ENCODE peak calls at places on chromosomes 6 and 20, in four cellular contexts. A, N, B and H are unnamed samples.

GRCh38 chr6:16653226-16653625 is 108.0 kb downstream of the ATXN1 start:
- DNase-seq in A (no peak), N (no peak), B (no peak), H (no peak)

GRCh38 chr6:12010635-12011275 is 1.4 kb upstream of the HIVEP1 start:
- DNase-seq in A (no peak), N (peak; percentile 71), B (no peak), H (no peak)

GRCh38 chr20:45971675-45972499 is at the start of gene ZNF335:
- DNase-seq in A (peak; percentile 96), N (peak; percentile 98), B (peak; percentile 95), H (peak; percentile 83)

GRCh38 chr6:131062245-131063027 is 609 bp downstream of the EPB41L2 start:
- DNase-seq in A (no peak), N (peak; percentile 21), B (peak; percentile 26), H (no peak)

GRCh38 chr6:42185597-42185996 is 9.2 kb downstream of the GUCA1B start:
- DNase-seq in A (no peak), N (no peak), B (no peak), H (no peak)

GRCh38 chr20:5328228-5328627 is 11.5 kb upstream of the PROKR2 start:
- DNase-seq in A (no peak), N (no peak), B (no peak), H (no peak)

GRCh38 chr6:1239805-1240204 is 72.1 kb upstream of the FOXQ1 start:
- DNase-seq in A (no peak), N (no peak), B (no peak), H (no peak)

GRCh38 chr6:44002591-44003344 is 124.5 kb downstream of the MRPL14 start:
- DNase-seq in A (peak; percentile 54), N (no peak), B (peak; percentile 25), H (no peak)

GRCh38 chr6:152572395-152573061 is 64.6 kb downstream of the SYNE1 start:
- DNase-seq in A (peak; percentile 5), N (no peak), B (peak; percentile 78), H (no peak)

GRCh38 chr6:88455317-88455716 is 289.2 kb upstream of the CNR1 start:
- DNase-seq in A (no peak), N (no peak), B (no peak), H (no peak)

GRCh38 chr20:49548371-49548947 is 19.5 kb downstream of the PTGIS start:
- DNase-seq in A (no peak), N (no peak), B (no peak), H (no peak)

GRCh38 chr6:106512048-106512957 is 117.0 kb downstream of the RTN4IP1 start:
- DNase-seq in A (no peak), N (peak; percentile 16), B (peak; percentile 71), H (no peak)

GRCh38 chr6:133423242-133423641 is 182.1 kb downstream of the EYA4 start:
- DNase-seq in A (no peak), N (no peak), B (no peak), H (no peak)

GRCh38 chr6:116461075-116461474 is at the start of gene CALHM6:
- DNase-seq in A (no peak), N (no peak), B (no peak), H (no peak)

GRCh38 chr6:155100087-155100486 is 105.0 kb downstream of the TIAM2 start:
- DNase-seq in A (peak; percentile 39), N (no peak), B (no peak), H (no peak)

GRCh38 chr6:44650947-44651346 is 263.4 kb downstream of the CDC5L start:
- DNase-seq in A (peak; percentile 33), N (no peak), B (no peak), H (no peak)

GRCh38 chr6:111256646-111257045 is 169.3 kb downstream of the SLC16A10 start:
- DNase-seq in A (no peak), N (no peak), B (no peak), H (no peak)

GRCh38 chr6:166551797-166552495 is 34.5 kb downstream of the RAMACL start:
- DNase-seq in A (no peak), N (no peak), B (no peak), H (no peak)

GRCh38 chr20:25984933-25985332 is 288.3 kb upstream of the ZNF337 start:
- DNase-seq in A (peak; percentile 49), N (peak; percentile 23), B (peak; percentile 37), H (no peak)

GRCh38 chr6:98292812-98293211 is 541.6 kb upstream of the POU3F2 start:
- DNase-seq in A (no peak), N (no peak), B (no peak), H (no peak)

GRCh38 chr6:16989382-16989781 is 112.5 kb upstream of the STMND1 start:
- DNase-seq in A (no peak), N (no peak), B (no peak), H (no peak)

GRCh38 chr6:142881771-142882170 is 63.2 kb downstream of the HIVEP2 start:
- DNase-seq in A (peak; percentile 37), N (no peak), B (no peak), H (no peak)

DNA sequence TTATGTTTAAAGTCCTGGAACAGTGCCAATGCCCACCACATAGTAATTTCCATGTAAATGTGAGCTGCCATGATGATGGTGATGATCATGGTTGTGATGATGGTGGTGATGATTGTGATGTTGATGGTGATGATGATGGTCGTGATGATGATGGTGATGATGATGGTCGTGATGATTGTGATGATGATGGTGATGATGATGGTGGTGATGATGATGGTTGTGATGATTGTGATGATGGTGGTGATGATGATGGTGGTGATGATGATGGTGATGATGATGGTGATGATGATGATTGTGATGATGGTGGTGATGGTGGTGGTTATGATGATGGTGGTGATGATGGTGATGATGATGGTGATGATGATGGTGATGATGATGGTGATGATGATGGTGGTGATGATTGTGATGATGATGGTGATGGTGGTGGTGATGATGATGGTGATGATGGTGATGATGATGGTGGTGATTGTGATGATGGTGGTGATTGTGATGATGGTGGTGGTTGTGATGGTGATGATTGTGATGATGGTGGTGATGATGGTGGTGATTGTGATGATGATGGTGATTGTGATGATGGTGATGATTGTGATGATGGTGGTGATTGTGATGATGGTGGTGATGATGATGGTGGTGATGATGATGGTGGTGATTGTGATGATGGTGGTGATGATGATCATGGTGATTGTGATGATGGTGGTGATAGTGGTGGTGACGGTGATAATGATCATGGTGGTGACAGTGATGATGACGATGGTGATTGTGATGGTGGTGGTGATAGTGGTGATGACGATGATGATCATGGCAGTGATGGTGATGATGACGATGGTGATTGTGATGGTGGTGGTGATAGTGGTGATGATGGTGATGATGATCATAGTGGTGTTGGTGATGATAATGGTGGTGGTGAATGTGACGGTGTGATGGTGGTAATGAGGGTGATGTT is 82.3 kb downstream of the PHACTR3 start:
- DNase-seq in A (no peak), N (no peak), B (no peak), H (no peak)
- H3K9me1 ChIP-seq in A (no peaks in the 10 kb centered on the region), N (peaks cover 4% of the 10 kb centered on the region), B (no peaks in the 10 kb centered on the region), H (no peaks in the 10 kb centered on the region)

GRCh38 chr20:10864076-10864672 is 190.4 kb upstream of the JAG1 start:
- DNase-seq in A (no peak), N (no peak), B (no peak), H (peak; percentile 55)
- H3K9ac ChIP-seq in A (peak overlapping the region; percentile 14), N (no peak overlapping the region), B (peak overlapping the region; percentile 25), H (peak overlapping the region; percentile 57)

GRCh38 chr20:51089272-51089671 is 66.4 kb upstream of the KCNG1 start:
- DNase-seq in A (no peak), N (no peak), B (no peak), H (no peak)
- H3K9me1 ChIP-seq in A (no peaks in the 10 kb centered on the region), N (no peaks in the 10 kb centered on the region), B (no peaks in the 10 kb centered on the region), H (no peaks in the 10 kb centered on the region)

GRCh38 chr20:23671479-23671878 is 17.4 kb downstream of the CST4 start:
- DNase-seq in A (no peak), N (no peak), B (no peak), H (no peak)

GRCh38 chr20:23669327-23669726 is 19.5 kb downstream of the CST4 start:
- DNase-seq in A (no peak), N (no peak), B (no peak), H (no peak)

GRCh38 chr20:23668477-23668951 is 20.3 kb downstream of the CST4 start:
- DNase-seq in A (peak; percentile 50), N (peak; percentile 64), B (peak; percentile 67), H (no peak)

GRCh38 chr20:23670361-23670760 is 18.5 kb downstream of the CST4 start:
- DNase-seq in A (no peak), N (no peak), B (no peak), H (no peak)

GRCh38 chr20:23669866-23670265 is 19.0 kb downstream of the CST4 start:
- DNase-seq in A (no peak), N (no peak), B (no peak), H (no peak)
- H3K9ac ChIP-seq in A (no peak overlapping the region), N (no peak overlapping the region), B (no peak overlapping the region), H (no peak overlapping the region)